ENCODE peak calls at places on chromosomes 3 and 15, in seven cellular contexts. B is dorsolateral prefrontal cortex, T is upper lobe of right lung, J is astrocyte, Q is foreskin fibroblast, K is cardiac muscle cell, N is mammary epithelial cell. U is an unnamed sample.

GRCh38 chr15:52960283-52960682 is 170.1 kb upstream of the ONECUT1 start:
- DNase-seq in B (no peak), T (no peak), J (no peak), Q (no peak), K (no peak), N (no peak), U (no peak)

GRCh38 chr3:124346487-124346886 is 354.6 kb upstream of the ROPN1 start:
- DNase-seq in B (no peak), T (no peak), J (no peak), Q (no peak), K (no peak), N (no peak), U (no peak)

GRCh38 chr3:149003653-149004305 is 12.4 kb downstream of the GYG1 start:
- DNase-seq in B (no peak), T (no peak), J (no peak), Q (no peak), K (no peak), N (peak; percentile 23), U (peak; percentile 49)

GRCh38 chr3:52428151-52429005 is 16.5 kb downstream of the SEMA3G start:
- DNase-seq in B (no peak), T (peak; percentile 37), J (peak; percentile 51), Q (peak; percentile 65), K (peak; percentile 89), N (peak; percentile 60), U (peak; percentile 71)

GRCh38 chr15:67746450-67746849 is 78.9 kb upstream of the SKOR1 start:
- DNase-seq in B (no peak), T (no peak), J (no peak), Q (no peak), K (no peak), N (peak; percentile 75), U (peak; percentile 95)

GRCh38 chr3:121979246-121979645 is 42.8 kb downstream of the ILDR1 start:
- DNase-seq in B (no peak), T (no peak), J (no peak), Q (no peak), K (no peak), N (peak; percentile 67), U (peak; percentile 70)

GRCh38 chr15:68658151-68658550 is 79.4 kb downstream of the CORO2B start:
- DNase-seq in B (peak; percentile 70), T (peak; percentile 48), J (no peak), Q (no peak), K (no peak), N (no peak), U (no peak)

GRCh38 chr15:89387140-89387903 is 52.7 kb upstream of the POLG start:
- DNase-seq in B (no peak), T (no peak), J (no peak), Q (no peak), K (no peak), N (no peak), U (no peak)

GRCh38 chr15:71807691-71808091 is 2.7 kb upstream of the NR2E3 start:
- DNase-seq in B (no peak), T (no peak), J (no peak), Q (peak; percentile 34), K (peak; percentile 27), N (no peak), U (no peak)

GRCh38 chr3:112499328-112499727 is at the start of gene BTLA:
- DNase-seq in B (no peak), T (no peak), J (no peak), Q (no peak), K (no peak), N (no peak), U (no peak)

GRCh38 chr15:43134157-43134637 is 811 bp downstream of the TMEM62 start:
- DNase-seq in B (no peak), T (no peak), J (no peak), Q (no peak), K (no peak), N (peak; percentile 31), U (peak; percentile 17)

GRCh38 chr3:172260381-172260780 is 187.9 kb downstream of the GHSR start:
- DNase-seq in B (no peak), T (no peak), J (peak; percentile 81), Q (peak; percentile 48), K (peak; percentile 62), N (peak; percentile 56), U (peak; percentile 50)

GRCh38 chr3:62172199-62172598 is 201.2 kb downstream of the FEZF2 start:
- DNase-seq in B (no peak), T (no peak), J (no peak), Q (no peak), K (no peak), N (no peak), U (no peak)

GRCh38 chr3:172646439-172647015 is 64.3 kb downstream of the NCEH1 start:
- DNase-seq in B (no peak), T (no peak), J (peak; percentile 75), Q (no peak), K (peak; percentile 88), N (peak; percentile 46), U (no peak)

GRCh38 chr3:25783661-25784512 is 644 bp upstream of the NGLY1 start:
- DNase-seq in B (peak; percentile 71), T (no peak), J (peak; percentile 25), Q (peak; percentile 29), K (peak; percentile 62), N (peak; percentile 44), U (peak; percentile 27)

GRCh38 chr15:101244039-101244781 is 7.6 kb downstream of the CHSY1 start:
- DNase-seq in B (no peak), T (no peak), J (peak; percentile 62), Q (peak; percentile 12), K (no peak), N (no peak), U (no peak)

GRCh38 chr3:179969525-179969924 is 67.2 kb downstream of the PEX5L start:
- DNase-seq in B (no peak), T (no peak), J (peak; percentile 16), Q (peak; percentile 0), K (no peak), N (peak; percentile 91), U (peak; percentile 96)

GRCh38 chr3:99579246-99579645 is 59.1 kb upstream of the COL8A1 start:
- DNase-seq in B (no peak), T (no peak), J (peak; percentile 92), Q (peak; percentile 67), K (peak; percentile 70), N (peak; percentile 60), U (peak; percentile 58)

GRCh38 chr3:71510485-71510884 is 73.0 kb downstream of the FOXP1 start:
- DNase-seq in B (no peak), T (no peak), J (peak; percentile 80), Q (no peak), K (peak; percentile 61), N (no peak), U (no peak)

GRCh38 chr15:98997755-98998154 is 9.8 kb downstream of the PGPEP1L start:
- DNase-seq in B (no peak), T (no peak), J (no peak), Q (no peak), K (no peak), N (no peak), U (no peak)

GRCh38 chr3:71371282-71371681 is 212.2 kb downstream of the FOXP1 start:
- DNase-seq in B (no peak), T (no peak), J (no peak), Q (no peak), K (no peak), N (peak; percentile 52), U (peak; percentile 30)

GRCh38 chr3:122299222-122299621 is 25.8 kb upstream of the CSTA start:
- DNase-seq in B (no peak), T (no peak), J (no peak), Q (no peak), K (no peak), N (no peak), U (no peak)

GRCh38 chr3:168647582-168647981 is 551.9 kb upstream of the GOLIM4 start:
- DNase-seq in B (no peak), T (no peak), J (no peak), Q (no peak), K (no peak), N (no peak), U (peak; percentile 30)

GRCh38 chr15:70741107-70741511 is 22.2 kb downstream of the UACA start:
- DNase-seq in B (no peak), T (no peak), J (peak; percentile 72), Q (peak; percentile 82), K (peak; percentile 96), N (peak; percentile 66), U (peak; percentile 80)

GRCh38 chr3:133591271-133591742 is 17.8 kb downstream of the CDV3 start:
- DNase-seq in B (no peak), T (no peak), J (peak; percentile 66), Q (no peak), K (peak; percentile 68), N (peak; percentile 20), U (peak; percentile 56)

GRCh38 chr3:106640353-106640752 is 736.9 kb upstream of the CCDC54 start:
- DNase-seq in B (no peak), T (no peak), J (no peak), Q (no peak), K (no peak), N (no peak), U (no peak)

GRCh38 chr3:186413615-186414415 is 51.8 kb upstream of the DGKG start:
- DNase-seq in B (peak; percentile 55), T (peak; percentile 66), J (no peak), Q (no peak), K (peak; percentile 12), N (peak; percentile 32), U (peak; percentile 30)

GRCh38 chr15:40595773-40596172 is 1.7 kb downstream of the KNL1 start:
- DNase-seq in B (no peak), T (no peak), J (no peak), Q (no peak), K (peak; percentile 1), N (peak; percentile 2), U (no peak)
- H3K4me3 ChIP-seq in B (no peak overlapping the region), T (no peak overlapping the region), J (no peak overlapping the region), Q (peak overlapping the region; percentile 95), K (no peak overlapping the region), N (no peak overlapping the region), U (no peak overlapping the region)

GRCh38 chr3:153127788-153128187 is 34.2 kb upstream of the RAP2B start:
- DNase-seq in B (no peak), T (no peak), J (peak; percentile 18), Q (no peak), K (no peak), N (no peak), U (no peak)
- TF ChIP-seq CTCF in B (no peak), T (no peak), J (no peak), Q (no peak), K (no peak), N (no peak), U (no peak)

GRCh38 chr15:82060817-82061216 is 15.0 kb upstream of the MEX3B start:
- DNase-seq in B (no peak), T (no peak), J (no peak), Q (no peak), K (no peak), N (no peak), U (no peak)
- H3K4me3 ChIP-seq in B (no peak overlapping the region), T (no peak overlapping the region), J (no peak overlapping the region), Q (no peak overlapping the region), K (no peak overlapping the region), N (no peak overlapping the region), U (no peak overlapping the region)

DNA sequence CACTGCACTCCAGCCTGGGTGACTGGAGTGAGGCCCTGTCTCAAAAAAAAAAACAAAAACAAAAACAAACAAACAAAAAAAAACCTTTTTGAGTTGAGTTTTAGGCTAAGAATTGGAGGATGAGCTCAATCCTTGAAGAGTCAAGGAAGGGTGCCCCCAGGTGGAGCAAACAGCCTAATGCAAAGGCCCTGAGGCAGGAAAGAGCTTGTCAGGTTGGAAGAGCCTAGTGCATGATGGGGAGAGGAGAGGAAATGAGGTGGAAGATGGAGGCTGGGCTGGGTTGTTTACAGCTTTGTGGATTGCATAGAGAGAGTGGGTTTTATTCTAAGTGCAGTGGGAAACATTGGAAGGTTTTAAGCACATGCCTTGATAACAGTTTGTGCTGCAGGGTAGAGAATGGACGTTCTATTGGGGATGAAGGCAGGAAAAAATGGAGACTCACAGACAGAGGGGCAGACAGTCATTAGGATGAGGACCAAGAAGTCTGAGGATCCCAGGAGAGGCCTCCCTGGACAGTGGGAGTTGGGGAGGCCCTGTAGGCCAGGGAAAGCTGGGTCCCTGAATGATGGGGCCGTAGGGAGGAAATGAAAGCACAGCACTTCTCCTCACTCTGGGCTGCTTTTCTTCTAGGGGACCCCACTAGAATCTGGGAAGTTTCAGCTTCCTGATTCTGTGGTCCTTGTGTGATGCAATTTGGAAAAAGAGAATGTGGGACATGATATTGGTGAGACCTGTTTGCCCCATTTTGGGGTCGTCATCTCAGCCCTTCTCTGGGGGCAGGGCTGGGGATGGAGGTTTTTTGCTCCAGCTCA is 1.9 kb upstream of the SNX22 start:
- DNase-seq in B (no peak), T (no peak), J (no peak), Q (no peak), K (peak; percentile 41), N (peak; percentile 37), U (peak; percentile 40)
- TF ChIP-seq CTCF in B (no peak), T (peak; percentile 14), J (no peak), Q (peak; percentile 12), K (peak; percentile 24), N (no peak), U (peak; percentile 25)

U was measured in bronchial epithelial cell.